ENCODE peak calls at places on chromosome 20, in five cellular contexts. I, P, O, G and J are unnamed samples.

GRCh38 chr20:11766961-11767360 is 150.7 kb upstream of the BTBD3 start:
- DNase-seq in I (no peak), P (peak), O (no peak), G (no peak), J (peak)

GRCh38 chr20:47326718-47327137 is 29.8 kb downstream of the ZMYND8 start:
- DNase-seq in I (no peak), P (no peak), O (peak), G (no peak), J (no peak)

GRCh38 chr20:20480126-20480525 is 112.2 kb downstream of the INSM1 start:
- DNase-seq in I (no peak), P (no peak), O (no peak), G (no peak), J (no peak)

GRCh38 chr20:24821391-24821790 is 127.7 kb upstream of the CST7 start:
- DNase-seq in I (no peak), P (no peak), O (no peak), G (no peak), J (no peak)

GRCh38 chr20:41617059-41617921 is 887 bp downstream of the CHD6 start:
- DNase-seq in I (peak), P (no peak), O (peak), G (peak), J (no peak)

GRCh38 chr20:44489931-44490330 is 14.3 kb downstream of the TTPAL start:
- DNase-seq in I (peak), P (no peak), O (no peak), G (no peak), J (no peak)

GRCh38 chr20:42483694-42484303 is 705.9 kb downstream of the PTPRT start:
- DNase-seq in I (peak), P (no peak), O (no peak), G (no peak), J (no peak)

GRCh38 chr20:46550441-46550840 is at the start of gene OCSTAMP:
- DNase-seq in I (no peak), P (no peak), O (no peak), G (no peak), J (no peak)

GRCh38 chr20:38581013-38581412 is at the start of gene ADIG:
- DNase-seq in I (no peak), P (no peak), O (no peak), G (peak), J (peak)

GRCh38 chr20:5608104-5608447 is 142.1 kb upstream of the SHLD1 start:
- DNase-seq in I (no peak), P (peak), O (no peak), G (no peak), J (peak)

GRCh38 chr20:45892049-45892816 is 1.1 kb downstream of the CTSA start:
- DNase-seq in I (no peak), P (peak), O (peak), G (no peak), J (no peak)

GRCh38 chr20:17645546-17646208 is 36.4 kb downstream of the RRBP1 start:
- DNase-seq in I (no peak), P (no peak), O (no peak), G (no peak), J (no peak)

GRCh38 chr20:51610111-51610510 is 67.6 kb upstream of the NFATC2 start:
- DNase-seq in I (peak), P (no peak), O (no peak), G (no peak), J (no peak)

GRCh38 chr20:48897298-48898044 is 24.0 kb upstream of the ARFGEF2 start:
- DNase-seq in I (no peak), P (no peak), O (peak), G (no peak), J (no peak)

GRCh38 chr20:59994697-59995122 is 36.5 kb downstream of the CDH26 start:
- DNase-seq in I (no peak), P (peak), O (peak), G (no peak), J (no peak)

GRCh38 chr20:59016795-59017492 is 2.3 kb upstream of the TUBB1 start:
- DNase-seq in I (peak), P (no peak), O (no peak), G (no peak), J (no peak)

GRCh38 chr20:33490023-33490933 is at the start of gene CBFA2T2:
- DNase-seq in I (no peak), P (no peak), O (peak), G (no peak), J (peak)

GRCh38 chr20:63325021-63325471 is 32.1 kb downstream of the COL20A1 start:
- DNase-seq in I (no peak), P (no peak), O (no peak), G (no peak), J (no peak)

GRCh38 chr20:56778765-56779195 is 149.7 kb downstream of the TFAP2C start:
- DNase-seq in I (peak), P (no peak), O (peak), G (no peak), J (no peak)

GRCh38 chr20:21395666-21396044 is 1.7 kb downstream of the NKX2-4 start:
- DNase-seq in I (peak), P (no peak), O (no peak), G (no peak), J (no peak)

GRCh38 chr20:37759761-37760209 is 66.0 kb downstream of the CTNNBL1 start:
- DNase-seq in I (no peak), P (no peak), O (no peak), G (no peak), J (no peak)

GRCh38 chr20:37956099-37956498 is 53.2 kb downstream of the VSTM2L start:
- DNase-seq in I (no peak), P (peak), O (no peak), G (no peak), J (no peak)

GRCh38 chr20:35700625-35701148 is 1.5 kb downstream of the ROMO1 start:
- DNase-seq in I (no peak), P (no peak), O (no peak), G (no peak), J (no peak)

GRCh38 chr20:1965520-1966278 is 28.2 kb downstream of the PDYN start:
- DNase-seq in I (peak), P (no peak), O (peak), G (peak), J (no peak)

GRCh38 chr20:50482396-50482890 is 27.7 kb upstream of the PTPN1 start:
- DNase-seq in I (no peak), P (no peak), O (no peak), G (no peak), J (no peak)

GRCh38 chr20:21099653-21100589 is 6.2 kb downstream of the LINC00237 start:
- DNase-seq in I (peak), P (peak), O (no peak), G (peak), J (no peak)

GRCh38 chr20:53934421-53935352 is 135.7 kb downstream of the BCAS1 start:
- DNase-seq in I (peak), P (no peak), O (peak), G (no peak), J (no peak)

GRCh38 chr20:31260326-31260932 is 3.0 kb downstream of the DEFB115 start:
- DNase-seq in I (no peak), P (no peak), O (peak), G (no peak), J (no peak)

GRCh38 chr20:17498181-17498580 is 33.0 kb downstream of the BFSP1 start:
- DNase-seq in I (no peak), P (peak), O (no peak), G (no peak), J (peak)

GRCh38 chr20:14632906-14633305 is 295.5 kb upstream of the FLRT3 start:
- DNase-seq in I (no peak), P (no peak), O (no peak), G (no peak), J (no peak)

GRCh38 chr20:21133917-21134622 is 8.2 kb downstream of the KIZ start:
- DNase-seq in I (no peak), P (no peak), O (no peak), G (no peak), J (no peak)